ENCODE peak calls at places on chromosome 17, in five cellular contexts. Y is substantia nigra; O is heart left ventricle; G is testis; S is CD4-positive, CD25-positive, alpha-beta regulatory T cell. H is an unnamed sample.

GRCh38 chr17:42184717-42185496 is at the start of gene HCRT:
- DNase-seq in O (no peak), G (no peak), Y (no peak), S (no peak), H (no peak)

GRCh38 chr17:1011138-1011537 is 14.2 kb downstream of the TIMM22 start:
- DNase-seq in S (no peak), G (no peak), O (no peak), Y (no peak), H (no peak)

GRCh38 chr17:28972437-28972836 is 21.1 kb upstream of the PHF12 start:
- DNase-seq in S (no peak), G (no peak), Y (no peak), O (no peak), H (no peak)

GRCh38 chr17:75894049-75894742 is 2.6 kb downstream of the TRIM65 start:
- DNase-seq in G (no peak), O (no peak), S (no peak), Y (no peak), H (no peak)

GRCh38 chr17:75783803-75784472 is 668 bp upstream of the UNK start:
- DNase-seq in O (no peak), Y (no peak), S (no peak), G (peak; percentile 40), H (peak; percentile 66)

GRCh38 chr17:2192367-2193028 is 111.1 kb downstream of the SMG6 start:
- DNase-seq in S (peak; percentile 19), O (no peak), Y (no peak), G (no peak), H (no peak)

GRCh38 chr17:2362416-2362815 is 25.1 kb downstream of the SGSM2 start:
- DNase-seq in G (no peak), S (no peak), O (no peak), Y (no peak), H (no peak)

GRCh38 chr17:75036643-75037268 is 10.0 kb downstream of the ATP5PD start:
- DNase-seq in Y (no peak), O (peak; percentile 90), S (peak; percentile 91), G (peak; percentile 84), H (peak; percentile 84)

GRCh38 chr17:59572301-59572924 is 7.0 kb downstream of the DHX40 start:
- DNase-seq in G (no peak), S (no peak), O (no peak), Y (no peak), H (no peak)

GRCh38 chr17:51372345-51373004 is 112.1 kb downstream of the UTP18 start:
- DNase-seq in Y (peak; percentile 24), S (no peak), G (peak; percentile 85), O (peak; percentile 27), H (peak; percentile 16)

GRCh38 chr17:7137182-7137943 is 22.7 kb upstream of the ASGR2 start:
- DNase-seq in G (peak; percentile 39), O (no peak), S (no peak), Y (no peak), H (peak; percentile 10)

GRCh38 chr17:67392111-67392510 is 15.0 kb downstream of the PITPNC1 start:
- DNase-seq in O (no peak), Y (no peak), G (no peak), S (no peak), H (no peak)

GRCh38 chr17:8175795-8176196 is 384 bp downstream of the TMEM107 start:
- DNase-seq in S (no peak), G (peak; percentile 47), Y (no peak), O (no peak), H (no peak)

GRCh38 chr17:143785-144281 is 6.5 kb downstream of the SCGB1C2 start:
- DNase-seq in G (peak; percentile 85), O (peak; percentile 86), Y (peak; percentile 43), S (peak; percentile 79), H (peak; percentile 51)

GRCh38 chr17:45129426-45129939 is 2.8 kb downstream of the PLCD3 start:
- DNase-seq in Y (no peak), S (no peak), O (peak; percentile 39), G (peak; percentile 84), H (peak; percentile 89)
- H3K27ac ChIP-seq in Y (no peak overlapping the region), S (no peak overlapping the region), O (peak overlapping the region; percentile 89), G (peak overlapping the region; percentile 81), H (peak overlapping the region; percentile 93)

DNA sequence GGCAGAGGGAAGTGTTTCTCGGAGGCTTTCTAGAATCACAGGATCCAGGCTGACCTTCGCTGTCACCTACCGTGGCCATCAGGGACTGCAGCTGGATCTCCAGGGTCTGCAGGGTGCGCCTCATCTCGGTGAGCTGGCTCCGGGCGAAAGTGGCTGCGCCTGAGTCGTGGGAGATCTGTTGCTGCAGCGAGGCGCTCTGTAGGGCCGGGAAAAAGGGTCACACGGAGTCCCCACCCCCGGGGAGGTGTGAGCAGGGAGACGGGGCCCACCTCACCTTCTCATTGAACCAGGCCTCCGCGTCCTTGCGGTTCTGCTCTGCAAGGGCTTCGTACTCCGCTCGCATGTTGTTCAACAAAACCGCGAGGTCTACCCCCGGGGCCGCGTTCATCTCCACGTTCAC is 2.9 kb downstream of the KRT28 start:
- DNase-seq in S (no peak), Y (no peak), G (no peak), O (no peak), H (no peak)
- H3K27ac ChIP-seq in S (no peak overlapping the region), Y (no peak overlapping the region), G (no peak overlapping the region), O (no peak overlapping the region), H (no peak overlapping the region)

DNA sequence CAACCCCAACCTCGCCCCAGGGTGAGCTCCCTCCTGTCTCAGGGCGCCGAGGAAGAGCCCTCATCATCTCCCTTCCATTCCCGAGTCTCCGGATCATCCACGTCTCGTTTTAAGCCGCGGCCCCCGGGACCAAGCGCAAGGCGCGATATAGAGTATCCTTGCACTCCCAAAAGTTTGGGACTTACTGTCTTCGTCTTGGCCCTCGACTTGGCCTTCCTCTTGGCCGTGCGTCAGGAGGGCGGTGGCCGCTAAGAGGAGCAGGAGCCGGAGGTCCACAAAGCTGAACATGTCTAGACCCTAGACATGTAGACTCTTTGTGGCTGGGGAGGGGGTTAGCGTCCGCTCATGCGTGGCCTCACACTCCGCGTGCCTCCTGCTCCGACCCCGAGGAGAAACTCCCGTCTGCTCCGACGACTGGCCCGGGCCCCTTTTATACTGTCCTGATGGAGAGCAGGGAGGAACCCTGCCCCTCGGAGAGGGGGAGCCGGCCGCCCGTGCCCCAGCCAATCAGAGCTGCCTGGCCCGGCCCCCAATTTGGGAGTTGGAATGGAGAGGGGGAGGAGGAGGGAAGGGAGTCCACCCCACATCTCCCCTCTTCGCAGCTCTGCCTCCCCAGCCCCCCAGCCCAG is at the start of gene COL1A1:
- DNase-seq in Y (no peak), S (no peak), O (peak; percentile 80), G (peak; percentile 77), H (no peak)
- H3K27ac ChIP-seq in Y (no peak within 1 kb of the TSS), S (no peak within 1 kb of the TSS), O (peak within 1 kb of the TSS; percentile 74), G (peak within 1 kb of the TSS; percentile 86), H (peak within 1 kb of the TSS; percentile 60)

GRCh38 chr17:30366536-30366935 is 12.2 kb upstream of the CPD start:
- DNase-seq in O (no peak), S (no peak), G (no peak), Y (no peak), H (no peak)
- H3K27ac ChIP-seq in O (no peak overlapping the region), S (no peak overlapping the region), G (no peak overlapping the region), Y (no peak overlapping the region), H (no peak overlapping the region)

DNA sequence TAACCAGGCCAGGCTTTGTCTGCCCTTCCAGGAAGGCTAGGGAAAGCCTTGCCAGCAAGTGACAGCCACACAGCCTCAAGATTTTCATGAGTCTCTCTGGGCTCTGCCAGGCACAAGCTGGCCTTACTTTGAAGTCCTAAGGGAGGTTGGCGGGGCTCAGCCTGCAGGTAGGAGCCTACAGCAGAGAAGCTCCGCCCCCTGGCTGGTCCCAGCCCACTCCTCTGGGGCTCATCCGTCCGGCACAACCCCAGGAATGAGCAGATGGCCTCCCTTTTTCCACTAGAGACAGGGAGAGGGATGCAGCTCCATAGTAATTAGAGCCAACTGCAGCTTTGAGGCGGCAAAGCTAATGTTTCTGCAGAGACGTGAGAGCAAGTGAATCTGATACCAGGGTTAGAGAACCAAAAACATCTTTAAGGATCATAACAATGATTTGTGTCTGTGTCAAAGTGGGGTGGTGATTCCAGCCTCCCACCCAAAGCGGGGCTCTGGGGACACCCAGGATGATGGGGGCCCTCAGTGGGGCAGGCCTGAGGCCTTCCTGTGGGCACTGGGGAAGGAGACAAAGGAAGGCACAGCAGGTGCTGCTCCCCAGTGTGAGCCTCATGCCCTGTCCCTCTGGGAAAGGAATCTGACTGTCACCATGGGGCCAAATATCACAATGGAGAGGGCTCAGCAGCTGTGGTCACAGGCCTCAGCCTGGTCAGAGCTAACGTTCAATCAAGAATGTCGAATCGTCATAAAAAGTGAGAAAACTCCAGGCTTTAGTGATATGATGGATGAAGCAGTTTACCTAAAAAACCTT is 61.5 kb downstream of the RBFOX3 start:
- DNase-seq in S (no peak), G (no peak), Y (no peak), O (no peak), H (no peak)
- H3K27ac ChIP-seq in S (no peak overlapping the region), G (no peak overlapping the region), Y (no peak overlapping the region), O (no peak overlapping the region), H (no peak overlapping the region)

GRCh38 chr17:72420775-72421127 is 299.9 kb downstream of the SOX9 start:
- DNase-seq in Y (no peak), O (no peak), S (no peak), G (no peak), H (no peak)
- H3K27ac ChIP-seq in Y (no peak overlapping the region), O (no peak overlapping the region), S (no peak overlapping the region), G (no peak overlapping the region), H (peak overlapping the region; percentile 12)